ENCODE peak calls at places on chromosome 12, in ten cellular contexts. One of them, this sample, is unnamed.

GRCh38 chr12:5022465-5023061 is 21.1 kb upstream of the KCNA5 start:
- DNase-seq in cardiac muscle cell: peak
- DNase-seq in ovary: no peak
- DNase-seq in HFF-Myc: no peak
- DNase-seq in psoas muscle: no peak
- DNase-seq in PC-3: peak
- DNase-seq in neuronal stem cell: peak
- DNase-seq in mammary epithelial cell: peak
- DNase-seq in heart right ventricle: peak
- DNase-seq in K562: peak
- DNase-seq in this sample: peak

GRCh38 chr12:7555752-7556151 is 52.2 kb upstream of the CD163 start:
- DNase-seq in HFF-Myc: peak
- DNase-seq in K562: peak
- DNase-seq in neuronal stem cell: no peak
- DNase-seq in ovary: no peak
- DNase-seq in mammary epithelial cell: peak
- DNase-seq in PC-3: peak
- DNase-seq in cardiac muscle cell: peak
- DNase-seq in heart right ventricle: no peak
- DNase-seq in psoas muscle: no peak
- DNase-seq in this sample: no peak

GRCh38 chr12:112963227-112963861 is 15.0 kb upstream of the OAS2 start:
- DNase-seq in psoas muscle: no peak
- DNase-seq in heart right ventricle: no peak
- DNase-seq in neuronal stem cell: no peak
- DNase-seq in K562: no peak
- DNase-seq in HFF-Myc: no peak
- DNase-seq in mammary epithelial cell: no peak
- DNase-seq in PC-3: no peak
- DNase-seq in cardiac muscle cell: no peak
- DNase-seq in ovary: no peak
- DNase-seq in this sample: no peak

GRCh38 chr12:104670439-104671406 is 214.0 kb downstream of the CHST11 start:
- DNase-seq in mammary epithelial cell: no peak
- DNase-seq in PC-3: no peak
- DNase-seq in ovary: no peak
- DNase-seq in HFF-Myc: no peak
- DNase-seq in psoas muscle: no peak
- DNase-seq in heart right ventricle: no peak
- DNase-seq in K562: peak
- DNase-seq in cardiac muscle cell: no peak
- DNase-seq in neuronal stem cell: no peak
- DNase-seq in this sample: no peak

GRCh38 chr12:31590730-31591307 is at the start of gene DENND5B:
- DNase-seq in neuronal stem cell: peak
- DNase-seq in PC-3: peak
- DNase-seq in mammary epithelial cell: peak
- DNase-seq in K562: peak
- DNase-seq in cardiac muscle cell: peak
- DNase-seq in HFF-Myc: no peak
- DNase-seq in ovary: peak
- DNase-seq in heart right ventricle: peak
- DNase-seq in psoas muscle: peak
- DNase-seq in this sample: peak

GRCh38 chr12:23767834-23768233 is 181.6 kb downstream of the SOX5 start:
- DNase-seq in K562: no peak
- DNase-seq in neuronal stem cell: no peak
- DNase-seq in ovary: no peak
- DNase-seq in psoas muscle: no peak
- DNase-seq in cardiac muscle cell: no peak
- DNase-seq in heart right ventricle: no peak
- DNase-seq in mammary epithelial cell: no peak
- DNase-seq in PC-3: no peak
- DNase-seq in HFF-Myc: no peak
- DNase-seq in this sample: no peak

GRCh38 chr12:68272732-68273131 is 19.3 kb upstream of the IL22 start:
- DNase-seq in ovary: no peak
- DNase-seq in cardiac muscle cell: no peak
- DNase-seq in psoas muscle: no peak
- DNase-seq in mammary epithelial cell: no peak
- DNase-seq in HFF-Myc: no peak
- DNase-seq in heart right ventricle: no peak
- DNase-seq in K562: no peak
- DNase-seq in neuronal stem cell: no peak
- DNase-seq in PC-3: no peak
- DNase-seq in this sample: no peak

GRCh38 chr12:123006977-123007376 is 26.5 kb downstream of the ARL6IP4 start:
- DNase-seq in heart right ventricle: no peak
- DNase-seq in neuronal stem cell: no peak
- DNase-seq in mammary epithelial cell: no peak
- DNase-seq in PC-3: no peak
- DNase-seq in ovary: no peak
- DNase-seq in K562: no peak
- DNase-seq in psoas muscle: no peak
- DNase-seq in cardiac muscle cell: peak
- DNase-seq in HFF-Myc: no peak
- DNase-seq in this sample: no peak

GRCh38 chr12:108641446-108642268 is 8.0 kb upstream of the SELPLG start:
- DNase-seq in heart right ventricle: no peak
- DNase-seq in cardiac muscle cell: no peak
- DNase-seq in PC-3: no peak
- DNase-seq in psoas muscle: no peak
- DNase-seq in K562: peak
- DNase-seq in ovary: no peak
- DNase-seq in mammary epithelial cell: no peak
- DNase-seq in neuronal stem cell: no peak
- DNase-seq in HFF-Myc: no peak
- DNase-seq in this sample: no peak

GRCh38 chr12:10615532-10615931 is 2.1 kb upstream of the MAGOHB start:
- DNase-seq in K562: no peak
- DNase-seq in psoas muscle: no peak
- DNase-seq in neuronal stem cell: no peak
- DNase-seq in mammary epithelial cell: peak
- DNase-seq in ovary: no peak
- DNase-seq in cardiac muscle cell: no peak
- DNase-seq in HFF-Myc: no peak
- DNase-seq in PC-3: peak
- DNase-seq in heart right ventricle: no peak
- DNase-seq in this sample: no peak

GRCh38 chr12:118058881-118059644 is 1.9 kb downstream of the WSB2 start:
- DNase-seq in psoas muscle: no peak
- DNase-seq in ovary: no peak
- DNase-seq in cardiac muscle cell: no peak
- DNase-seq in neuronal stem cell: no peak
- DNase-seq in K562: no peak
- DNase-seq in PC-3: peak
- DNase-seq in HFF-Myc: no peak
- DNase-seq in mammary epithelial cell: peak
- DNase-seq in heart right ventricle: no peak
- DNase-seq in this sample: no peak
- H3K4me3 ChIP-seq in psoas muscle: peak
- H3K4me3 ChIP-seq in ovary: no peak
- H3K4me3 ChIP-seq in cardiac muscle cell: peak
- H3K4me3 ChIP-seq in neuronal stem cell: peak
- H3K4me3 ChIP-seq in K562: peak
- H3K4me3 ChIP-seq in PC-3: peak
- H3K4me3 ChIP-seq in HFF-Myc: peak
- H3K4me3 ChIP-seq in mammary epithelial cell: peak
- H3K4me3 ChIP-seq in heart right ventricle: peak
- H3K4me3 ChIP-seq in this sample: no peak

GRCh38 chr12:129871991-129872969 is 31.5 kb downstream of the TMEM132D start:
- DNase-seq in heart right ventricle: no peak
- DNase-seq in psoas muscle: no peak
- DNase-seq in ovary: no peak
- DNase-seq in mammary epithelial cell: no peak
- DNase-seq in HFF-Myc: no peak
- DNase-seq in PC-3: no peak
- DNase-seq in neuronal stem cell: peak
- DNase-seq in cardiac muscle cell: no peak
- DNase-seq in K562: no peak
- DNase-seq in this sample: no peak
- H3K4me3 ChIP-seq in heart right ventricle: no peak
- H3K4me3 ChIP-seq in psoas muscle: no peak
- H3K4me3 ChIP-seq in ovary: no peak
- H3K4me3 ChIP-seq in mammary epithelial cell: no peak
- H3K4me3 ChIP-seq in HFF-Myc: no peak
- H3K4me3 ChIP-seq in PC-3: no peak
- H3K4me3 ChIP-seq in neuronal stem cell: no peak
- H3K4me3 ChIP-seq in cardiac muscle cell: no peak
- H3K4me3 ChIP-seq in K562: no peak
- H3K4me3 ChIP-seq in this sample: no peak

GRCh38 chr12:9111525-9111924 is 4.2 kb downstream of the A2M start:
- DNase-seq in neuronal stem cell: no peak
- DNase-seq in HFF-Myc: no peak
- DNase-seq in K562: no peak
- DNase-seq in PC-3: no peak
- DNase-seq in mammary epithelial cell: no peak
- DNase-seq in psoas muscle: no peak
- DNase-seq in heart right ventricle: no peak
- DNase-seq in cardiac muscle cell: no peak
- DNase-seq in ovary: no peak
- DNase-seq in this sample: no peak

GRCh38 chr12:9112076-9112853 is 3.5 kb downstream of the A2M start:
- DNase-seq in HFF-Myc: no peak
- DNase-seq in mammary epithelial cell: no peak
- DNase-seq in ovary: no peak
- DNase-seq in psoas muscle: no peak
- DNase-seq in PC-3: no peak
- DNase-seq in cardiac muscle cell: no peak
- DNase-seq in neuronal stem cell: no peak
- DNase-seq in K562: no peak
- DNase-seq in heart right ventricle: no peak
- DNase-seq in this sample: no peak

GRCh38 chr12:9113987-9114309 is 1.8 kb downstream of the A2M start:
- DNase-seq in heart right ventricle: no peak
- DNase-seq in K562: no peak
- DNase-seq in ovary: no peak
- DNase-seq in psoas muscle: no peak
- DNase-seq in cardiac muscle cell: no peak
- DNase-seq in neuronal stem cell: no peak
- DNase-seq in mammary epithelial cell: no peak
- DNase-seq in PC-3: no peak
- DNase-seq in HFF-Myc: no peak
- DNase-seq in this sample: no peak

GRCh38 chr12:9114946-9115345 is 773 bp downstream of the A2M start:
- DNase-seq in psoas muscle: no peak
- DNase-seq in ovary: no peak
- DNase-seq in heart right ventricle: no peak
- DNase-seq in mammary epithelial cell: peak
- DNase-seq in neuronal stem cell: no peak
- DNase-seq in HFF-Myc: no peak
- DNase-seq in cardiac muscle cell: no peak
- DNase-seq in PC-3: no peak
- DNase-seq in K562: no peak
- DNase-seq in this sample: no peak

DNA sequence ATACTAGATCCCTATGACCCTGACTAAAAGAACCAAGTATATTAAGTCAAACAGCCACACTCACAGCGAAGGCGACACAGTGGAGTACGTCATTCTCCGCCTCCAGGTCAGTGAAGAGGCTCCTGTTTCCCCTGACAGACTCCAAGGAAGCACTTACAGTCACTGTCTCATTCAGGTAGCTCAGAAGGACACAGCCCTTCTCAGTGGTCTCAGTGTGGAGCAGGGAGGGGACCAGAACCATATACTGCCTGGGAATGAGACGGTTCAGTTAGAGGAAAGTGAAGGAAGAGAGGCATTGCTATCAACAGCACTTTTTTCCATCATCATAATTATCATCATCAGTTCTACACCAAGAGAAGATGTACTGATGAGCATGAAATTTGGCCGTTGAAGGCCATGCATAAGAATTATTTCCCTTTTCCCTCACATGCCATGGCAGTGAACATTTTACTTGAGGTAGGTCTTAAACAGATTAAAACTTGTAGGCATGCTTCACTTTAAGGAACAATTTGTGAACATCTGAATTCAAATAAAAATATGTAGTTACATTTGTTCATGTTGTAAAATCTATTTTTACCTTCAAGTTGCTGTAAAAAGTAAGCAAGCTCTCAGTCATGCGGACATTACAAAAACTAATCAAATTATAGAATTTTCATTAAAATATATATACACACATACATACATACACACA is 2.3 kb downstream of the A2M start:
- DNase-seq in cardiac muscle cell: no peak
- DNase-seq in PC-3: no peak
- DNase-seq in ovary: no peak
- DNase-seq in mammary epithelial cell: no peak
- DNase-seq in HFF-Myc: no peak
- DNase-seq in heart right ventricle: no peak
- DNase-seq in psoas muscle: no peak
- DNase-seq in neuronal stem cell: no peak
- DNase-seq in K562: no peak
- DNase-seq in this sample: no peak
- H3K4me3 ChIP-seq in cardiac muscle cell: no peak
- H3K4me3 ChIP-seq in PC-3: no peak
- H3K4me3 ChIP-seq in ovary: peak
- H3K4me3 ChIP-seq in mammary epithelial cell: no peak
- H3K4me3 ChIP-seq in HFF-Myc: no peak
- H3K4me3 ChIP-seq in heart right ventricle: peak
- H3K4me3 ChIP-seq in psoas muscle: peak
- H3K4me3 ChIP-seq in neuronal stem cell: peak
- H3K4me3 ChIP-seq in K562: no peak
- H3K4me3 ChIP-seq in this sample: no peak

GRCh38 chr12:59040043-59040442 is 119.7 kb upstream of the LRIG3 start:
- DNase-seq in mammary epithelial cell: peak
- DNase-seq in PC-3: no peak
- DNase-seq in psoas muscle: no peak
- DNase-seq in ovary: no peak
- DNase-seq in cardiac muscle cell: no peak
- DNase-seq in neuronal stem cell: no peak
- DNase-seq in K562: no peak
- DNase-seq in HFF-Myc: no peak
- DNase-seq in heart right ventricle: no peak
- DNase-seq in this sample: no peak

GRCh38 chr12:59040651-59041050 is 120.3 kb upstream of the LRIG3 start:
- DNase-seq in PC-3: peak
- DNase-seq in K562: no peak
- DNase-seq in neuronal stem cell: peak
- DNase-seq in HFF-Myc: peak
- DNase-seq in heart right ventricle: no peak
- DNase-seq in psoas muscle: no peak
- DNase-seq in cardiac muscle cell: peak
- DNase-seq in mammary epithelial cell: peak
- DNase-seq in ovary: no peak
- DNase-seq in this sample: no peak

GRCh38 chr12:59039005-59039404 is 118.7 kb upstream of the LRIG3 start:
- DNase-seq in cardiac muscle cell: no peak
- DNase-seq in ovary: no peak
- DNase-seq in PC-3: no peak
- DNase-seq in heart right ventricle: no peak
- DNase-seq in mammary epithelial cell: no peak
- DNase-seq in psoas muscle: no peak
- DNase-seq in K562: no peak
- DNase-seq in neuronal stem cell: no peak
- DNase-seq in HFF-Myc: no peak
- DNase-seq in this sample: no peak

GRCh38 chr12:59044791-59045190 is 124.5 kb upstream of the LRIG3 start:
- DNase-seq in HFF-Myc: no peak
- DNase-seq in K562: no peak
- DNase-seq in PC-3: no peak
- DNase-seq in psoas muscle: no peak
- DNase-seq in neuronal stem cell: no peak
- DNase-seq in ovary: no peak
- DNase-seq in mammary epithelial cell: no peak
- DNase-seq in heart right ventricle: no peak
- DNase-seq in cardiac muscle cell: no peak
- DNase-seq in this sample: no peak

GRCh38 chr12:59041241-59042121 is 121.2 kb upstream of the LRIG3 start:
- DNase-seq in K562: no peak
- DNase-seq in mammary epithelial cell: peak
- DNase-seq in PC-3: peak
- DNase-seq in heart right ventricle: no peak
- DNase-seq in neuronal stem cell: no peak
- DNase-seq in cardiac muscle cell: peak
- DNase-seq in HFF-Myc: peak
- DNase-seq in psoas muscle: no peak
- DNase-seq in ovary: no peak
- DNase-seq in this sample: no peak
- H3K4me3 ChIP-seq in K562: no peak
- H3K4me3 ChIP-seq in mammary epithelial cell: peak
- H3K4me3 ChIP-seq in PC-3: peak
- H3K4me3 ChIP-seq in heart right ventricle: no peak
- H3K4me3 ChIP-seq in neuronal stem cell: no peak
- H3K4me3 ChIP-seq in cardiac muscle cell: no peak
- H3K4me3 ChIP-seq in HFF-Myc: no peak
- H3K4me3 ChIP-seq in psoas muscle: no peak
- H3K4me3 ChIP-seq in ovary: no peak
- H3K4me3 ChIP-seq in this sample: no peak